ENCODE peak calls at places on chromosome 18, in five cellular contexts. P is K562, Q is H1, O is GM12878, Y is HepG2. L is an unnamed sample.

GRCh38 chr18:22604390-22604985 is 186.8 kb upstream of the CTAGE1 start:
- DNase-seq in Y (no peak), P (no peak), O (no peak), Q (no peak), L (no peak)

GRCh38 chr18:74360852-74361640 is 45.4 kb downstream of the C18orf63 start:
- DNase-seq in Q (no peak), P (no peak), Y (no peak), O (no peak), L (no peak)

GRCh38 chr18:38872342-38872741 is 1306.7 kb upstream of the CELF4 start:
- DNase-seq in Q (no peak), Y (no peak), P (no peak), O (no peak), L (no peak)

GRCh38 chr18:49591775-49592174 is 29.9 kb downstream of the LIPG start:
- DNase-seq in P (no peak), O (no peak), Y (no peak), Q (no peak), L (no peak)

GRCh38 chr18:78973357-78974083 is 6.1 kb upstream of the SALL3 start:
- DNase-seq in Y (no peak), O (no peak), P (no peak), Q (no peak), L (no peak)

GRCh38 chr18:56374005-56374655 is 264.3 kb downstream of the TXNL1 start:
- DNase-seq in P (no peak), Q (no peak), Y (no peak), O (no peak), L (no peak)

GRCh38 chr18:74485860-74486849 is 10.0 kb upstream of the CNDP2 start:
- DNase-seq in O (no peak), Y (no peak), P (no peak), Q (no peak), L (no peak)

GRCh38 chr18:41864216-41864615 is 90.8 kb upstream of the PIK3C3 start:
- DNase-seq in O (no peak), Y (no peak), P (no peak), Q (no peak), L (no peak)

GRCh38 chr18:23921716-23922285 is 92.8 kb upstream of the TTC39C start:
- DNase-seq in O (no peak), P (no peak), Q (no peak), Y (no peak), L (no peak)

GRCh38 chr18:49531678-49532153 is 30.1 kb upstream of the LIPG start:
- DNase-seq in P (no peak), Q (no peak), O (no peak), Y (peak; percentile 12), L (no peak)

GRCh38 chr18:31303771-31304170 is 14.2 kb upstream of the DSG1 start:
- DNase-seq in P (no peak), Y (no peak), Q (no peak), O (no peak), L (no peak)

GRCh38 chr18:44852216-44852615 is 171.5 kb downstream of the SETBP1 start:
- DNase-seq in O (no peak), Y (no peak), P (no peak), Q (no peak), L (no peak)

GRCh38 chr18:49716035-49716434 is 97.3 kb downstream of the ACAA2 start:
- DNase-seq in Y (no peak), Q (no peak), P (no peak), O (no peak), L (no peak)

GRCh38 chr18:8121942-8122480 is 487.2 kb upstream of the RAB12 start:
- DNase-seq in Q (peak; percentile 17), Y (no peak), O (no peak), P (peak; percentile 8), L (peak; percentile 15)

GRCh38 chr18:45365835-45366234 is 249.4 kb upstream of the SLC14A2 start:
- DNase-seq in O (no peak), P (no peak), Y (no peak), Q (no peak), L (no peak)

GRCh38 chr18:42268186-42268725 is 313.2 kb downstream of the PIK3C3 start:
- DNase-seq in Y (no peak), O (no peak), P (no peak), Q (no peak), L (no peak)

GRCh38 chr18:12336887-12337286 is 28.8 kb downstream of the TUBB6 start:
- DNase-seq in Y (peak; percentile 86), Q (no peak), P (no peak), O (no peak), L (no peak)

GRCh38 chr18:12034241-12035100 is 53.2 kb downstream of the IMPA2 start:
- DNase-seq in Y (no peak), Q (no peak), P (no peak), O (no peak), L (no peak)

GRCh38 chr18:4807495-4808293 is 352.6 kb upstream of the DLGAP1 start:
- DNase-seq in Q (no peak), P (no peak), O (no peak), Y (no peak), L (no peak)

GRCh38 chr18:50644807-50645206 is 84.9 kb downstream of the MAPK4 start:
- DNase-seq in Y (peak; percentile 33), P (peak; percentile 21), Q (peak; percentile 56), O (no peak), L (no peak)

GRCh38 chr18:63961430-63961980 is 8.4 kb upstream of the SERPINB8 start:
- DNase-seq in P (no peak), Y (no peak), O (no peak), Q (no peak), L (no peak)

GRCh38 chr18:61432590-61432989 is 99.4 kb downstream of the CDH20 start:
- DNase-seq in O (no peak), Y (no peak), Q (no peak), P (no peak), L (no peak)

GRCh38 chr18:40011201-40011600 is 1943.8 kb upstream of the PIK3C3 start:
- DNase-seq in Q (no peak), P (no peak), O (no peak), Y (no peak), L (no peak)

GRCh38 chr18:7844418-7844817 is 277.3 kb downstream of the PTPRM start:
- DNase-seq in O (no peak), Y (no peak), Q (no peak), P (no peak), L (no peak)

GRCh38 chr18:78246588-78246987 is 733.0 kb upstream of the SALL3 start:
- DNase-seq in Q (no peak), P (no peak), Y (no peak), O (no peak), L (no peak)

GRCh38 chr18:12086249-12086648 is 7.4 kb upstream of the ANKRD62 start:
- DNase-seq in O (no peak), P (no peak), Y (no peak), Q (no peak), L (no peak)

GRCh38 chr18:26350961-26351360 is 124.7 kb downstream of the TAF4B start:
- DNase-seq in Q (no peak), O (no peak), P (no peak), Y (no peak), L (no peak)

GRCh38 chr18:30682667-30683066 is 359.9 kb downstream of the DSC3 start:
- DNase-seq in Q (no peak), Y (no peak), P (no peak), O (no peak), L (no peak)

GRCh38 chr18:68399721-68400120 is 315.2 kb downstream of the TMX3 start:
- DNase-seq in Y (no peak), O (no peak), P (no peak), Q (no peak), L (no peak)

GRCh38 chr18:68397241-68398035 is 317.5 kb downstream of the TMX3 start:
- DNase-seq in P (no peak), O (no peak), Q (no peak), Y (no peak), L (no peak)

GRCh38 chr18:68391801-68392200 is 323.1 kb downstream of the TMX3 start:
- DNase-seq in P (no peak), Y (no peak), O (no peak), Q (no peak), L (no peak)

DNA sequence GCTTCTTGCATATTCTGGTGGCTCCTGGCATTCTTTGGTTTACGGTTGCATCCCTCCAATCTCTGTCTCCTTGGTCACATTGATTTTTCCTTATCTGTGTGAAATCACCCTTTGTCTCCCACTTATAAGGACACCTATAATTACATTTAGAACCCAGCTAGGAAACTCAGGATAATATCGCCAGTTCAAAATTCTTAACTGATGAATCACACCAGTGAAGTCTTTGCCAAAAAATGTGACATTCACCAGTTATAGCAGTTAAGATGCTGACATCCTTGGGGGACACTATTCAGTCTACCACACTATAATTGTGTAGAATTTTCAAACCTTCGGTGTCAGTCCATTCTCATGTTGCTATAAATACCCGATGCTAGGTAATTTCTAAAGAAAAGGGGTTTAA is 320.2 kb downstream of the TMX3 start:
- DNase-seq in O (no peak), Q (no peak), P (no peak), Y (no peak), L (no peak)
- TF ChIP-seq YY1 in O (no peak), Q (no peak), P (no peak), Y (no peak), L (no peak)

DNA sequence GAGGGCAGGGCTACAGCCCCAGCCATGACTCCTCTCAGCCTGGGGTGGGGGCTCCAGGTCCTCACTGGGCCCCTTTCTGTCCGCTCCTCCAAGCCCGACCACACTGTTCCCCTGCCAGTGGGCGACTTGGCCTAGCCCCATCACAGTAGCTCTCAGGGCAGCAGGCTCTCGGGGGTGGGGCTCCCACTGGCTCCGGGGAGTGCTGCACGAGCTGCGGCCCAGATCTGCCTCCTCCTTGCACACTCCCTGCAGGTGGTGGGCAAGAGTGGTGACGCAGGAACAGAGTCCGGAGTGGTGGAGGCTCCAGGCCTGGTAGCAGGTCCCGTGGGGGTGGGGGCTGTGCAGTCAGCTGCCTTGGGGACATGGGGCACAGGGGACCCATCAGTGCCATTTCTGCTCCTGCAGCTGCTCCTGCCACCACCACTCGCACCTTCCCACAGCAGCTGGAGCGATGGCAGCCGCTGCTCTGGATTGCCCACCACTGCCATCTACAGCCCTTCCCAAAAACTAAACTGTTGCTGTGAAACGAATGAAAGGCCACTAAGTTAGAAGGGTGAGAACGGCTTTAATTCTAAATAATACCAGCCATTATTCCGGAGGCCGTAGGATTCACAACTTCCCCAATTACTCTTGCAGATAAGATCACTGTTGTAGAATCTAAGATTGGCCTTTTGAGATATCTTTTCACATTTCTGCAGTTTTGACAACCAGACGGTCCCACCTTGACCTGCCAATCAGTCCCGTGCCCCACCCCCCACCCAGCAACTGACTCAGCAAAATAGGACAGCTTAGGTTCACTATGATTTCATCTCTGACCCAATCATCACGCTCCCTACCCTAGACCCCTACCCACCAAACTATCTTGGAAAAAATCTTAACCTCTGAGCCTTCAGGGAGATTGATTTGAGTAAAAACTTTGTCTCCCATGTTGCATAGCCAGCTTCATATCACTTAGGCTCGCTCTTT is 530.2 kb downstream of the DCC start:
- DNase-seq in Y (no peak), O (no peak), P (no peak), Q (peak; percentile 21), L (no peak)
- TF ChIP-seq YY1 in Y (no peak), O (no peak), P (no peak), Q (peak; percentile 42), L (no peak)

GRCh38 chr18:57575542-57575941 is 11.0 kb downstream of the FECH start:
- DNase-seq in O (no peak), P (no peak), Y (no peak), Q (no peak), L (no peak)
- TF ChIP-seq YY1 in O (no peak), P (no peak), Y (no peak), Q (no peak), L (no peak)

DNA sequence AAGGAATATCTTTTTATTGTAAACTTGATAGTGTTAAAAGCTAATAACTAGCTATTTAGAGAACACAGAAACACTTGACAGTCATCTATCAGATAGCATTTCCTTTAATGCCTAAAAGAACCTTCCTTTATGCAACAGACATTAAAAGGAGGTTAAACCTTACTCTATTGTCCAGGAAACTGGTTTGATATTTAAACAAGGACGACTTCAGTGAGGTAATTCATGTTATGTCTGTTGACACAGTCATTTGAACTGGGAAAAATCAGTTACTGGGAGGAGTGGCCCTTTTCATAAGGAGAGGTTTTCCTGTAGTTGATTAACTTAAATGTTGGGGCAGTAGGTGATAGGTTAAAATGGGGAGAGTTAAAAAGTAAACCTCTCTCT is 6.7 kb downstream of the TGIF1 start:
- DNase-seq in O (no peak), P (no peak), Q (no peak), Y (peak; percentile 89), L (no peak)
- TF ChIP-seq YY1 in O (no peak), P (no peak), Q (no peak), Y (no peak), L (no peak)